ENCODE peak calls at places on chromosomes 12 and 14, in ten cellular contexts. One of them, this sample, is unnamed.
A peak's percentile ranks its signal among the peaks of the same experiment; 100 is the strongest.

GRCh38 chr12:52667509-52667908 is 12.7 kb downstream of the KRT1 start:
- DNase-seq in frontal cortex: no peak
- DNase-seq in GM04504: no peak
- DNase-seq in dorsolateral prefrontal cortex: no peak
- DNase-seq in pancreas: no peak
- DNase-seq in activated effector memory CD4-positive, alpha-beta T cell treated with Interleukin-2 at 50 U/mL for 16 hours: no peak
- DNase-seq in body of pancreas: no peak
- DNase-seq in left ventricle myocardium inferior: no peak
- DNase-seq in stimulated activated CD4-positive, alpha-beta T cell treated with anti-CD3 and anti-CD28 coated beads, Interleukin-4, amount 100 ng/mL, for 48 hours: no peak
- DNase-seq in neural progenitor cell: peak; percentile 40
- DNase-seq in this sample: peak; percentile 13

GRCh38 chr12:108729612-108730336 is 1.5 kb downstream of the CORO1C start:
- DNase-seq in dorsolateral prefrontal cortex: no peak
- DNase-seq in frontal cortex: peak; percentile 28
- DNase-seq in activated effector memory CD4-positive, alpha-beta T cell treated with Interleukin-2 at 50 U/mL for 16 hours: no peak
- DNase-seq in neural progenitor cell: no peak
- DNase-seq in GM04504: no peak
- DNase-seq in pancreas: no peak
- DNase-seq in left ventricle myocardium inferior: no peak
- DNase-seq in stimulated activated CD4-positive, alpha-beta T cell treated with anti-CD3 and anti-CD28 coated beads, Interleukin-4, amount 100 ng/mL, for 48 hours: no peak
- DNase-seq in body of pancreas: no peak
- DNase-seq in this sample: peak; percentile 76

GRCh38 chr12:95173392-95174251 is 43.6 kb downstream of the FGD6 start:
- DNase-seq in frontal cortex: peak; percentile 16
- DNase-seq in pancreas: peak; percentile 74
- DNase-seq in dorsolateral prefrontal cortex: peak; percentile 48
- DNase-seq in activated effector memory CD4-positive, alpha-beta T cell treated with Interleukin-2 at 50 U/mL for 16 hours: no peak
- DNase-seq in stimulated activated CD4-positive, alpha-beta T cell treated with anti-CD3 and anti-CD28 coated beads, Interleukin-4, amount 100 ng/mL, for 48 hours: no peak
- DNase-seq in body of pancreas: peak; percentile 88
- DNase-seq in left ventricle myocardium inferior: peak; percentile 65
- DNase-seq in neural progenitor cell: no peak
- DNase-seq in GM04504: peak; percentile 20
- DNase-seq in this sample: peak; percentile 51

GRCh38 chr12:95440401-95440800 is 33.6 kb upstream of the METAP2 start:
- DNase-seq in GM04504: no peak
- DNase-seq in pancreas: no peak
- DNase-seq in neural progenitor cell: no peak
- DNase-seq in frontal cortex: no peak
- DNase-seq in stimulated activated CD4-positive, alpha-beta T cell treated with anti-CD3 and anti-CD28 coated beads, Interleukin-4, amount 100 ng/mL, for 48 hours: no peak
- DNase-seq in activated effector memory CD4-positive, alpha-beta T cell treated with Interleukin-2 at 50 U/mL for 16 hours: no peak
- DNase-seq in body of pancreas: no peak
- DNase-seq in dorsolateral prefrontal cortex: no peak
- DNase-seq in left ventricle myocardium inferior: no peak
- DNase-seq in this sample: peak; percentile 63

GRCh38 chr12:122059203-122059960 is 19.2 kb upstream of the MLXIP start:
- DNase-seq in body of pancreas: no peak
- DNase-seq in dorsolateral prefrontal cortex: no peak
- DNase-seq in neural progenitor cell: no peak
- DNase-seq in activated effector memory CD4-positive, alpha-beta T cell treated with Interleukin-2 at 50 U/mL for 16 hours: no peak
- DNase-seq in frontal cortex: no peak
- DNase-seq in left ventricle myocardium inferior: no peak
- DNase-seq in GM04504: no peak
- DNase-seq in stimulated activated CD4-positive, alpha-beta T cell treated with anti-CD3 and anti-CD28 coated beads, Interleukin-4, amount 100 ng/mL, for 48 hours: no peak
- DNase-seq in pancreas: no peak
- DNase-seq in this sample: no peak

GRCh38 chr12:13661005-13661887 is 320.2 kb downstream of the GRIN2B start:
- DNase-seq in left ventricle myocardium inferior: no peak
- DNase-seq in pancreas: peak; percentile 61
- DNase-seq in frontal cortex: peak; percentile 15
- DNase-seq in neural progenitor cell: peak; percentile 79
- DNase-seq in GM04504: peak; percentile 33
- DNase-seq in body of pancreas: peak; percentile 58
- DNase-seq in dorsolateral prefrontal cortex: peak; percentile 66
- DNase-seq in activated effector memory CD4-positive, alpha-beta T cell treated with Interleukin-2 at 50 U/mL for 16 hours: no peak
- DNase-seq in stimulated activated CD4-positive, alpha-beta T cell treated with anti-CD3 and anti-CD28 coated beads, Interleukin-4, amount 100 ng/mL, for 48 hours: peak; percentile 15
- DNase-seq in this sample: peak; percentile 61

GRCh38 chr14:33849455-33849801 is 101.4 kb downstream of the EGLN3 start:
- DNase-seq in stimulated activated CD4-positive, alpha-beta T cell treated with anti-CD3 and anti-CD28 coated beads, Interleukin-4, amount 100 ng/mL, for 48 hours: no peak
- DNase-seq in activated effector memory CD4-positive, alpha-beta T cell treated with Interleukin-2 at 50 U/mL for 16 hours: no peak
- DNase-seq in frontal cortex: no peak
- DNase-seq in GM04504: no peak
- DNase-seq in body of pancreas: no peak
- DNase-seq in neural progenitor cell: no peak
- DNase-seq in left ventricle myocardium inferior: no peak
- DNase-seq in dorsolateral prefrontal cortex: no peak
- DNase-seq in pancreas: no peak
- DNase-seq in this sample: no peak

GRCh38 chr12:111953455-111953854 is 59.5 kb downstream of the TMEM116 start:
- DNase-seq in left ventricle myocardium inferior: no peak
- DNase-seq in GM04504: no peak
- DNase-seq in activated effector memory CD4-positive, alpha-beta T cell treated with Interleukin-2 at 50 U/mL for 16 hours: no peak
- DNase-seq in pancreas: no peak
- DNase-seq in stimulated activated CD4-positive, alpha-beta T cell treated with anti-CD3 and anti-CD28 coated beads, Interleukin-4, amount 100 ng/mL, for 48 hours: no peak
- DNase-seq in dorsolateral prefrontal cortex: no peak
- DNase-seq in body of pancreas: peak; percentile 12
- DNase-seq in neural progenitor cell: no peak
- DNase-seq in frontal cortex: no peak
- DNase-seq in this sample: no peak

GRCh38 chr14:25049127-25049558 is 804 bp downstream of the STXBP6 start:
- DNase-seq in stimulated activated CD4-positive, alpha-beta T cell treated with anti-CD3 and anti-CD28 coated beads, Interleukin-4, amount 100 ng/mL, for 48 hours: no peak
- DNase-seq in left ventricle myocardium inferior: no peak
- DNase-seq in neural progenitor cell: no peak
- DNase-seq in activated effector memory CD4-positive, alpha-beta T cell treated with Interleukin-2 at 50 U/mL for 16 hours: no peak
- DNase-seq in pancreas: peak; percentile 31
- DNase-seq in GM04504: no peak
- DNase-seq in dorsolateral prefrontal cortex: no peak
- DNase-seq in frontal cortex: no peak
- DNase-seq in body of pancreas: peak; percentile 37
- DNase-seq in this sample: no peak

GRCh38 chr12:65643595-65644386 is 180.5 kb upstream of the HMGA2 start:
- DNase-seq in GM04504: no peak
- DNase-seq in frontal cortex: no peak
- DNase-seq in pancreas: no peak
- DNase-seq in body of pancreas: no peak
- DNase-seq in stimulated activated CD4-positive, alpha-beta T cell treated with anti-CD3 and anti-CD28 coated beads, Interleukin-4, amount 100 ng/mL, for 48 hours: no peak
- DNase-seq in dorsolateral prefrontal cortex: no peak
- DNase-seq in neural progenitor cell: no peak
- DNase-seq in left ventricle myocardium inferior: no peak
- DNase-seq in activated effector memory CD4-positive, alpha-beta T cell treated with Interleukin-2 at 50 U/mL for 16 hours: no peak
- DNase-seq in this sample: peak; percentile 30

GRCh38 chr14:31572955-31573354 is 11.8 kb downstream of the NUBPL start:
- DNase-seq in body of pancreas: no peak
- DNase-seq in neural progenitor cell: no peak
- DNase-seq in dorsolateral prefrontal cortex: no peak
- DNase-seq in frontal cortex: no peak
- DNase-seq in stimulated activated CD4-positive, alpha-beta T cell treated with anti-CD3 and anti-CD28 coated beads, Interleukin-4, amount 100 ng/mL, for 48 hours: no peak
- DNase-seq in pancreas: no peak
- DNase-seq in GM04504: no peak
- DNase-seq in activated effector memory CD4-positive, alpha-beta T cell treated with Interleukin-2 at 50 U/mL for 16 hours: no peak
- DNase-seq in left ventricle myocardium inferior: no peak
- DNase-seq in this sample: peak; percentile 37

This sample was measured in ELR.